ENCODE peak calls at places on chromosomes 7 and 10, in eight cellular contexts. F is fibroblast of pulmonary artery, Q is astrocyte of the spinal cord, J is type B pancreatic cell, L is psoas muscle, C is esophagus squamous epithelium, B is kidney epithelial cell, N is GM23338. O is an unnamed sample.

GRCh38 chr10:58175990-58176910 is 91.4 kb downstream of the IPMK start:
- DNase-seq in F (peak; percentile 57), Q (peak; percentile 31), J (no peak), L (no peak), C (no peak), B (no peak), N (peak; percentile 48), O (no peak)

GRCh38 chr10:36141786-36142560 is 499.9 kb upstream of the FZD8 start:
- DNase-seq in F (no peak), Q (no peak), J (no peak), L (no peak), C (no peak), B (no peak), N (no peak), O (no peak)

GRCh38 chr10:133177380-133178157 is 17.6 kb downstream of the KNDC1 start:
- DNase-seq in F (no peak), Q (no peak), J (no peak), L (no peak), C (no peak), B (no peak), N (no peak), O (no peak)

GRCh38 chr7:122137291-122138077 is 6.6 kb downstream of the AASS start:
- DNase-seq in F (peak; percentile 31), Q (peak; percentile 62), J (no peak), L (no peak), C (no peak), B (no peak), N (no peak), O (no peak)

GRCh38 chr7:98281757-98282652 is 519 bp downstream of the BRI3 start:
- DNase-seq in F (no peak), Q (no peak), J (no peak), L (peak; percentile 62), C (no peak), B (no peak), N (peak; percentile 43), O (peak; percentile 27)

GRCh38 chr7:69781412-69781846 is 183.2 kb downstream of the AUTS2 start:
- DNase-seq in F (peak; percentile 34), Q (peak; percentile 24), J (no peak), L (peak; percentile 23), C (no peak), B (no peak), N (no peak), O (no peak)

GRCh38 chr10:60853107-60853506 is 74.8 kb downstream of the CDK1 start:
- DNase-seq in F (no peak), Q (no peak), J (no peak), L (peak; percentile 73), C (no peak), B (no peak), N (no peak), O (no peak)

GRCh38 chr10:62464308-62464707 is 90.1 kb downstream of the ZNF365 start:
- DNase-seq in F (no peak), Q (no peak), J (no peak), L (no peak), C (no peak), B (no peak), N (no peak), O (no peak)

GRCh38 chr10:805635-806305 is 116.3 kb upstream of the DIP2C start:
- DNase-seq in F (no peak), Q (no peak), J (no peak), L (no peak), C (no peak), B (no peak), N (peak; percentile 19), O (no peak)

GRCh38 chr7:100545636-100546128 is 6.7 kb downstream of the AGFG2 start:
- DNase-seq in F (peak; percentile 90), Q (peak; percentile 94), J (no peak), L (no peak), C (no peak), B (peak; percentile 84), N (peak; percentile 71), O (peak; percentile 47)

GRCh38 chr10:29948971-29949370 is 110.4 kb downstream of the JCAD start:
- DNase-seq in F (no peak), Q (no peak), J (no peak), L (no peak), C (no peak), B (no peak), N (no peak), O (no peak)

GRCh38 chr7:153452661-153453060 is 599.5 kb upstream of the DPP6 start:
- DNase-seq in F (no peak), Q (no peak), J (no peak), L (no peak), C (no peak), B (no peak), N (no peak), O (no peak)

GRCh38 chr7:8261711-8262695 is at the start of gene ICA1:
- DNase-seq in F (peak; percentile 8), Q (peak; percentile 36), J (peak; percentile 74), L (peak; percentile 57), C (no peak), B (no peak), N (peak; percentile 89), O (peak; percentile 6)
- TF ChIP-seq CTCF in F (no peak), Q (no peak), J (no peak), L (no peak), C (no peak), B (no peak), N (no peak), O (no peak)

DNA sequence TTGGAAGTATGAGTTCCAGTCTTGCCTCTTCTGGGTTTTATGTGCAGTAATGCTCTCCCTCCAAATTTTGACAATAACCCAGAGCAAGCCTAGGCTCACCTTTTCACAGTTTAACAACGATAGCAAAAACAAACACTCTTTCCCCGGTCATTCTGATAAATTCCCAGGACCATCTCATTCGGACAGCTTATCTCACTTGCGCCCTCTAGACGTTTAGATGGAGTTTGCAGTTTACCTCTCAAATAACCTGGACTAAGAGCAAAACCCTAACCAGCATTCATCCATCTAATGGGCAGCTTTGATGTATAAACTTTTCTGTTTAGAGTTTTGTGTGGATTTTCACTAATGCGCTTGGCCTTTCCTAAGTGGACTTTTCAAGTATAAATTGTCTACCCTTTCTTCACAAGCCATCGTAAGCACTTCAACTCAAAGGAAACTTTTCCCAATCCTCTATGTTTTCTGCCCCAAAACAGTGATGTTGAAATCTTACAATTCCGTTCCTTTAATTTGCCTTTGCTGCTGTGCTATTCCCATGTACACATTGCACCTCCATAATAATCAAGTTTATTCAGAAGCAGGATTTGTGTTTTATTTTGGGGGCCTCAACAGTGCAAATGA is 114.9 kb downstream of the HDAC9 start:
- DNase-seq in F (peak; percentile 32), Q (peak; percentile 19), J (no peak), L (no peak), C (no peak), B (no peak), N (peak; percentile 84), O (no peak)
- TF ChIP-seq CTCF in F (peak; percentile 61), Q (peak; percentile 58), J (peak; percentile 74), L (peak; percentile 45), C (peak; percentile 38), B (peak; percentile 56), N (peak; percentile 83), O (peak; percentile 21)

GRCh38 chr7:83005410-83005809 is 157.3 kb downstream of the PCLO start:
- DNase-seq in F (peak; percentile 41), Q (peak; percentile 14), J (no peak), L (no peak), C (no peak), B (no peak), N (peak; percentile 71), O (no peak)
- TF ChIP-seq CTCF in F (peak; percentile 36), Q (no peak), J (peak; percentile 69), L (no peak), C (no peak), B (peak; percentile 20), N (peak; percentile 58), O (no peak)

DNA sequence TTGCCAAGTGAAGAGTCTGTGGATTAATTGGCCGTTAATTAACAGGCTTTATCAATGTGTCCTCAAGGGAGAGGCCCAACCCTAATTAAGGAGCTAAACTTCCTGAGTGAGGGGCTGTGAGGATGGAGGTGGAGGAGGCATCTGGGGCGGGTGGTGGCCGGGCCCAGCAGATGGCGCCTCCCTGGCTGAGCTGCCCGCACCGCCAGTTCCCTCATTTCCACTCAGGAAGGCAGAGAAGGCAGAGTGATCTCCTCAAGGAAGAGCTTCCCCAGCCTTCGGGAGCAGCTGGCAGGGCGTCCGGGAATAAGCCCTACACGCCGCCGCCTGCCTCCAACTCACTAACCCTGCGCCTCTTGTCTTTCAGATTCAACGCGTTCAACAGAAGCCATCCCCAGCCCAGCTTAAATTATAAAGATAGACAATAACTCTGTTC is 112.2 kb downstream of the CYTH3 start:
- DNase-seq in F (peak; percentile 83), Q (peak; percentile 52), J (no peak), L (peak; percentile 71), C (no peak), B (no peak), N (peak; percentile 83), O (peak; percentile 59)
- TF ChIP-seq CTCF in F (peak; percentile 81), Q (peak; percentile 88), J (peak; percentile 78), L (peak; percentile 76), C (peak; percentile 66), B (peak; percentile 70), N (peak; percentile 64), O (peak; percentile 81)

DNA sequence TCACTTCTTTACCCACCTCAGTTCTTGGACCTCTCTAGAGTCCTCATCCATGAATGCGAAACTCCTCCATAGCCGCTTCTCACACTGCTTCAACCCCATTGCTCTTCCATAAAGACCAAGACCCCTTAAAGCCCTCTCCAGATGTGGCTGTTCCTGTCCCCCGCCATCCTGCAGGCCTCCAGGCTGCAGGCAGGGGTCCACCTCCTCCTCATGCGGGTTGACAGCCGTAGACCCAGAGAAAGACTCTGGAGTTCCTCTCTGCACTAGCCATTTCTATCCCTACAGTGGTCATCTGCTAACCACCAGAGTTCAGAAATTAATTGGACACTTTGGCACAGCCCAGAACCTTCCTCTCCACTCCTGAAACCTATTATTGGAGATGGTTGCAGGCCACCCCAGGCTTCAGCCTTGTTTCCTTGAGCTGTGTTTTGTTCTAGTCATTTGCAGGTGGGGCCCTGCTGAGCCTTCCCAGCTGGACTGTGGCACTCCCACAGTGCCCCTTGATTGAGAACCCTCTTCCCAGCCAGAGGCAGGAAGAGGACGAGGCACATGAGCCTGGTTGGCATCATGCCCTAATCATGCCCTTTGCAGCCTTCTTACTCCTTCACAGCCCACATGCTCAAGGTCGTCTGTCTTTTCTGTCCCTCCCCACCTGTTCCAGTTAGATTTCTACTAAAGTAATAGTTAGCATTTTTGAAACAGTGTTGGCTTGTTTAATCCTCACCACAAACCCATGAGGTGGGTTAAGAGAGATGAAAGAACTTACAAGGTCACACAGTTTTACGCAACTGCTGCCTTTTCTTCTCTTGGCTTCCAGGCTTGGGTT is 23.9 kb downstream of the CUL1 start:
- DNase-seq in F (peak; percentile 16), Q (no peak), J (no peak), L (no peak), C (no peak), B (no peak), N (no peak), O (no peak)
- TF ChIP-seq CTCF in F (no peak), Q (no peak), J (no peak), L (no peak), C (no peak), B (no peak), N (no peak), O (no peak)

GRCh38 chr7:155279787-155280445 is 17.8 kb upstream of the INSIG1 start:
- DNase-seq in F (no peak), Q (no peak), J (no peak), L (no peak), C (no peak), B (no peak), N (no peak), O (no peak)
- TF ChIP-seq CTCF in F (no peak), Q (no peak), J (no peak), L (no peak), C (no peak), B (no peak), N (no peak), O (no peak)

O was measured in tibial nerve.